ENCODE peak calls at places on chromosomes 7 and 10, in four cellular contexts. One of them, this sample, is unnamed.

GRCh38 chr7:69708857-69709256 is 110.6 kb downstream of the AUTS2 start:
- DNase-seq in effector CD4-positive, alpha-beta T cell: no peak
- DNase-seq in testis: no peak
- DNase-seq in heart left ventricle: no peak
- DNase-seq in this sample: no peak

GRCh38 chr10:69458426-69459100 is 7.3 kb downstream of the TSPAN15 start:
- DNase-seq in effector CD4-positive, alpha-beta T cell: no peak
- DNase-seq in heart left ventricle: no peak
- DNase-seq in testis: peak; percentile 25
- DNase-seq in this sample: no peak

GRCh38 chr10:104104926-104105325 is 17.0 kb upstream of the SFR1 start:
- DNase-seq in testis: no peak
- DNase-seq in effector CD4-positive, alpha-beta T cell: no peak
- DNase-seq in heart left ventricle: no peak
- DNase-seq in this sample: no peak

GRCh38 chr7:28747404-28747803 is 210.7 kb downstream of the TRIL start:
- DNase-seq in testis: no peak
- DNase-seq in effector CD4-positive, alpha-beta T cell: no peak
- DNase-seq in heart left ventricle: no peak
- DNase-seq in this sample: no peak

GRCh38 chr10:102347236-102347828 is 48.2 kb upstream of the NFKB2 start:
- DNase-seq in testis: peak; percentile 75
- DNase-seq in heart left ventricle: peak; percentile 40
- DNase-seq in effector CD4-positive, alpha-beta T cell: no peak
- DNase-seq in this sample: peak; percentile 55

GRCh38 chr10:78991187-78991586 is 77.6 kb upstream of the ZMIZ1 start:
- DNase-seq in heart left ventricle: no peak
- DNase-seq in effector CD4-positive, alpha-beta T cell: no peak
- DNase-seq in testis: no peak
- DNase-seq in this sample: no peak

GRCh38 chr10:132907901-132908620 is 34.3 kb downstream of the CFAP46 start:
- DNase-seq in testis: no peak
- DNase-seq in heart left ventricle: no peak
- DNase-seq in effector CD4-positive, alpha-beta T cell: no peak
- DNase-seq in this sample: peak; percentile 27

GRCh38 chr7:23105086-23105643 is 420 bp upstream of the KLHL7 start:
- DNase-seq in testis: no peak
- DNase-seq in effector CD4-positive, alpha-beta T cell: no peak
- DNase-seq in heart left ventricle: no peak
- DNase-seq in this sample: no peak

GRCh38 chr7:108246227-108246837 is 116.2 kb upstream of the LAMB4 start:
- DNase-seq in effector CD4-positive, alpha-beta T cell: no peak
- DNase-seq in testis: no peak
- DNase-seq in heart left ventricle: no peak
- DNase-seq in this sample: no peak

GRCh38 chr10:112981553-112981952 is 31.5 kb downstream of the TCF7L2 start:
- DNase-seq in testis: no peak
- DNase-seq in heart left ventricle: no peak
- DNase-seq in effector CD4-positive, alpha-beta T cell: no peak
- DNase-seq in this sample: no peak

GRCh38 chr10:22986771-22987542 is 59.1 kb downstream of the ARMC3 start:
- DNase-seq in effector CD4-positive, alpha-beta T cell: no peak
- DNase-seq in heart left ventricle: no peak
- DNase-seq in testis: no peak
- DNase-seq in this sample: no peak

GRCh38 chr7:51022821-51023220 is 240.1 kb upstream of the GRB10 start:
- DNase-seq in heart left ventricle: no peak
- DNase-seq in testis: no peak
- DNase-seq in effector CD4-positive, alpha-beta T cell: no peak
- DNase-seq in this sample: no peak

GRCh38 chr7:87816389-87816788 is 59.8 kb downstream of the SLC25A40 start:
- DNase-seq in testis: no peak
- DNase-seq in effector CD4-positive, alpha-beta T cell: no peak
- DNase-seq in heart left ventricle: no peak
- DNase-seq in this sample: no peak

GRCh38 chr10:112343056-112343806 is 30.7 kb upstream of the ACSL5 start:
- DNase-seq in testis: no peak
- DNase-seq in effector CD4-positive, alpha-beta T cell: no peak
- DNase-seq in heart left ventricle: no peak
- DNase-seq in this sample: no peak

GRCh38 chr7:39125849-39126248 is 148.1 kb downstream of the POU6F2 start:
- DNase-seq in testis: no peak
- DNase-seq in heart left ventricle: no peak
- DNase-seq in effector CD4-positive, alpha-beta T cell: no peak
- DNase-seq in this sample: no peak

GRCh38 chr7:84792232-84792882 is 394.5 kb downstream of the SEMA3D start:
- DNase-seq in heart left ventricle: no peak
- DNase-seq in testis: no peak
- DNase-seq in effector CD4-positive, alpha-beta T cell: no peak
- DNase-seq in this sample: no peak

This sample was measured in left ventricle myocardium superior.